ENCODE peak calls at places on chromosome 17, in six cellular contexts. G is posterior cingulate gyrus, A is head of caudate nucleus, P is T-cell, Y is T-helper 2 cell, I is GM13976. L is an unnamed sample.

GRCh38 chr17:72976971-72977767 is 115.3 kb downstream of the SLC39A11 start:
- DNase-seq in I (peak), A (no peak), Y (no peak), G (no peak), P (no peak), L (peak)

GRCh38 chr17:29138991-29139682 is 41.1 kb downstream of the MYO18A start:
- DNase-seq in Y (no peak), A (peak), P (no peak), G (no peak), I (no peak), L (no peak)

GRCh38 chr17:58506354-58507080 is 7.9 kb downstream of the MTMR4 start:
- DNase-seq in A (no peak), I (no peak), G (no peak), P (no peak), Y (no peak), L (no peak)

GRCh38 chr17:82696916-82697807 is 1.3 kb downstream of the RAB40B start:
- DNase-seq in P (no peak), Y (no peak), I (peak), A (peak), G (peak), L (no peak)

GRCh38 chr17:82400830-82401229 is 17.3 kb upstream of the HEXD start:
- DNase-seq in A (peak), I (peak), Y (no peak), P (no peak), G (no peak), L (no peak)

GRCh38 chr17:15263680-15264079 is 1.4 kb downstream of the PMP22 start:
- DNase-seq in A (no peak), I (no peak), P (no peak), G (no peak), Y (no peak), L (no peak)

GRCh38 chr17:17921192-17922082 is 50.8 kb downstream of the TOM1L2 start:
- DNase-seq in I (no peak), G (peak), A (peak), Y (no peak), P (no peak), L (peak)

GRCh38 chr17:2695243-2695960 is 16.2 kb downstream of the CLUH start:
- DNase-seq in A (no peak), I (peak), P (no peak), G (no peak), Y (no peak), L (no peak)

GRCh38 chr17:48198950-48199541 is 91.5 kb downstream of the SNX11 start:
- DNase-seq in A (no peak), Y (no peak), G (no peak), P (no peak), I (peak), L (no peak)

GRCh38 chr17:77076046-77076882 is 64.5 kb upstream of the SEC14L1 start:
- DNase-seq in I (no peak), A (no peak), Y (no peak), G (no peak), P (no peak), L (peak)

GRCh38 chr17:58513391-58513912 is 986 bp downstream of the MTMR4 start:
- DNase-seq in P (no peak), I (peak), G (no peak), Y (no peak), A (no peak), L (no peak)

GRCh38 chr17:77445908-77446535 is 305.3 kb downstream of the SEC14L1 start:
- DNase-seq in I (no peak), G (no peak), P (no peak), Y (no peak), A (no peak), L (no peak)

GRCh38 chr17:29251969-29252866 is 5.6 kb downstream of the CRYBA1 start:
- DNase-seq in G (no peak), I (peak), P (no peak), Y (no peak), A (no peak), L (peak)

GRCh38 chr17:81553616-81554181 is 1.5 kb upstream of the FAAP100 start:
- DNase-seq in G (no peak), Y (no peak), P (no peak), I (no peak), A (no peak), L (peak)

GRCh38 chr17:52536466-52536865 is 378.0 kb upstream of the CA10 start:
- DNase-seq in Y (no peak), P (no peak), A (no peak), G (no peak), I (no peak), L (no peak)

GRCh38 chr17:82287849-82288601 is 14.5 kb upstream of the CSNK1D start:
- DNase-seq in A (no peak), I (no peak), Y (no peak), G (no peak), P (no peak), L (no peak)

GRCh38 chr17:44315760-44316731 is 7.6 kb downstream of the RUNDC3A start:
- DNase-seq in Y (no peak), I (peak), P (no peak), A (no peak), G (no peak), L (no peak)

GRCh38 chr17:59641799-59642484 is 22.2 kb downstream of the CLTC start:
- DNase-seq in A (no peak), G (no peak), I (peak), Y (no peak), P (no peak), L (no peak)

GRCh38 chr17:58360664-58361063 is 8.7 kb upstream of the SUPT4H1 start:
- DNase-seq in I (no peak), A (no peak), P (no peak), Y (no peak), G (no peak), L (no peak)

GRCh38 chr17:13626703-13627102 is 25.0 kb upstream of the HS3ST3A1 start:
- DNase-seq in Y (no peak), G (no peak), A (no peak), I (no peak), P (no peak), L (peak)

GRCh38 chr17:27937026-27937546 is 43.9 kb upstream of the LYRM9 start:
- DNase-seq in A (no peak), P (no peak), Y (no peak), G (no peak), I (no peak), L (no peak)

GRCh38 chr17:15363702-15364101 is 22.3 kb upstream of the TEKT3 start:
- DNase-seq in P (no peak), G (no peak), A (no peak), Y (no peak), I (no peak), L (no peak)

GRCh38 chr17:70144260-70144846 is 25.0 kb upstream of the KCNJ2 start:
- DNase-seq in Y (no peak), G (no peak), I (no peak), P (no peak), A (no peak), L (no peak)

GRCh38 chr17:10156082-10156445 is 42.3 kb downstream of the GAS7 start:
- DNase-seq in I (no peak), Y (no peak), G (no peak), P (no peak), A (no peak), L (no peak)

GRCh38 chr17:7477392-7478275 is 1.8 kb downstream of the ZBTB4 start:
- DNase-seq in P (peak), I (no peak), G (no peak), Y (no peak), A (peak), L (peak)

GRCh38 chr17:59361916-59362810 is 30.7 kb downstream of the YPEL2 start:
- DNase-seq in G (no peak), Y (no peak), A (no peak), I (peak), P (peak), L (peak)

GRCh38 chr17:7883781-7884386 is 4.7 kb upstream of the CHD3 start:
- DNase-seq in I (peak), A (no peak), P (no peak), Y (no peak), G (no peak), L (no peak)

L was measured in skeletal muscle cell.